ENCODE peak calls at places on chromosome 1, in five cellular contexts. One of them, this sample, is unnamed.

GRCh38 chr1:30423570-30423969 is 299.8 kb downstream of the MATN1 start:
- DNase-seq in HL-60: no peak
- DNase-seq in SK-N-SH: no peak
- DNase-seq in K562: no peak
- DNase-seq in GM12878: no peak
- DNase-seq in this sample: no peak

GRCh38 chr1:68675336-68675735 is 178.5 kb upstream of the DEPDC1 start:
- DNase-seq in HL-60: no peak
- DNase-seq in SK-N-SH: no peak
- DNase-seq in K562: no peak
- DNase-seq in GM12878: no peak
- DNase-seq in this sample: no peak

GRCh38 chr1:66383602-66384001 is 150.4 kb upstream of the SGIP1 start:
- DNase-seq in GM12878: no peak
- DNase-seq in HL-60: no peak
- DNase-seq in K562: no peak
- DNase-seq in SK-N-SH: no peak
- DNase-seq in this sample: no peak

GRCh38 chr1:52520149-52520548 is 32.7 kb downstream of the TUT4 start:
- DNase-seq in GM12878: no peak
- DNase-seq in SK-N-SH: no peak
- DNase-seq in HL-60: no peak
- DNase-seq in K562: no peak
- DNase-seq in this sample: no peak

GRCh38 chr1:1385931-1386330 is 10.9 kb upstream of the AURKAIP1 start:
- DNase-seq in K562: peak
- DNase-seq in SK-N-SH: peak
- DNase-seq in GM12878: no peak
- DNase-seq in HL-60: no peak
- DNase-seq in this sample: no peak

GRCh38 chr1:178310685-178311105 is 186.1 kb downstream of the CLEC20A start:
- DNase-seq in GM12878: peak
- DNase-seq in SK-N-SH: peak
- DNase-seq in K562: peak
- DNase-seq in HL-60: peak
- DNase-seq in this sample: peak

GRCh38 chr1:147204080-147204479 is 21.1 kb downstream of the FMO5 start:
- DNase-seq in SK-N-SH: no peak
- DNase-seq in HL-60: peak
- DNase-seq in K562: no peak
- DNase-seq in GM12878: no peak
- DNase-seq in this sample: no peak

GRCh38 chr1:209648366-209648765 is 3.9 kb downstream of the LAMB3 start:
- DNase-seq in HL-60: no peak
- DNase-seq in SK-N-SH: no peak
- DNase-seq in GM12878: no peak
- DNase-seq in K562: no peak
- DNase-seq in this sample: no peak

GRCh38 chr1:25579947-25580309 is 36.5 kb downstream of the LDLRAP1 start:
- DNase-seq in SK-N-SH: peak
- DNase-seq in GM12878: no peak
- DNase-seq in K562: no peak
- DNase-seq in HL-60: no peak
- DNase-seq in this sample: no peak

GRCh38 chr1:26913754-26914619 is at the start of gene NR0B2:
- DNase-seq in SK-N-SH: no peak
- DNase-seq in GM12878: no peak
- DNase-seq in HL-60: no peak
- DNase-seq in K562: peak
- DNase-seq in this sample: peak

GRCh38 chr1:219066631-219067349 is 106.9 kb upstream of the LYPLAL1 start:
- DNase-seq in HL-60: no peak
- DNase-seq in K562: no peak
- DNase-seq in GM12878: no peak
- DNase-seq in SK-N-SH: peak
- DNase-seq in this sample: no peak

GRCh38 chr1:20732071-20732587 is 374 bp downstream of the SH2D5 start:
- DNase-seq in SK-N-SH: peak
- DNase-seq in HL-60: no peak
- DNase-seq in GM12878: no peak
- DNase-seq in K562: no peak
- DNase-seq in this sample: peak

GRCh38 chr1:211551628-211552465 is 27.1 kb downstream of the SLC30A1 start:
- DNase-seq in HL-60: no peak
- DNase-seq in SK-N-SH: no peak
- DNase-seq in GM12878: no peak
- DNase-seq in K562: no peak
- DNase-seq in this sample: peak

GRCh38 chr1:171513743-171514142 is 28.4 kb downstream of the PRRC2C start:
- DNase-seq in K562: no peak
- DNase-seq in GM12878: no peak
- DNase-seq in SK-N-SH: no peak
- DNase-seq in HL-60: no peak
- DNase-seq in this sample: no peak

GRCh38 chr1:33575324-33575879 is 103.0 kb downstream of the ZSCAN20 start:
- DNase-seq in K562: no peak
- DNase-seq in SK-N-SH: no peak
- DNase-seq in GM12878: no peak
- DNase-seq in HL-60: no peak
- DNase-seq in this sample: no peak

GRCh38 chr1:116510361-116510760 is 60.5 kb downstream of the CD58 start:
- DNase-seq in HL-60: peak
- DNase-seq in SK-N-SH: no peak
- DNase-seq in GM12878: no peak
- DNase-seq in K562: no peak
- DNase-seq in this sample: no peak

GRCh38 chr1:173050865-173051264 is at the start of gene TNFSF18:
- DNase-seq in SK-N-SH: no peak
- DNase-seq in HL-60: no peak
- DNase-seq in K562: no peak
- DNase-seq in GM12878: no peak
- DNase-seq in this sample: no peak

GRCh38 chr1:9280015-9280860 is 12.5 kb upstream of the SPSB1 start:
- DNase-seq in HL-60: no peak
- DNase-seq in SK-N-SH: peak
- DNase-seq in GM12878: no peak
- DNase-seq in K562: peak
- DNase-seq in this sample: peak

GRCh38 chr1:20380616-20381035 is 90.0 kb downstream of the VWA5B1 start:
- DNase-seq in HL-60: no peak
- DNase-seq in SK-N-SH: no peak
- DNase-seq in K562: no peak
- DNase-seq in GM12878: no peak
- DNase-seq in this sample: no peak

GRCh38 chr1:97925161-97925560 is 4.3 kb upstream of the DPYD start:
- DNase-seq in GM12878: no peak
- DNase-seq in SK-N-SH: no peak
- DNase-seq in K562: no peak
- DNase-seq in HL-60: no peak
- DNase-seq in this sample: no peak

GRCh38 chr1:221717491-221717865 is 24.4 kb downstream of the DUSP10 start:
- DNase-seq in K562: no peak
- DNase-seq in GM12878: no peak
- DNase-seq in HL-60: no peak
- DNase-seq in SK-N-SH: no peak
- DNase-seq in this sample: peak

GRCh38 chr1:31238612-31238985 is 1.1 kb downstream of the NKAIN1 start:
- DNase-seq in K562: no peak
- DNase-seq in GM12878: no peak
- DNase-seq in SK-N-SH: peak
- DNase-seq in HL-60: no peak
- DNase-seq in this sample: no peak

GRCh38 chr1:6180215-6180577 is at the start of gene CHD5:
- DNase-seq in HL-60: no peak
- DNase-seq in SK-N-SH: peak
- DNase-seq in K562: no peak
- DNase-seq in GM12878: no peak
- DNase-seq in this sample: no peak

GRCh38 chr1:93177991-93178390 is 2.2 kb downstream of the TMED5 start:
- DNase-seq in HL-60: no peak
- DNase-seq in K562: peak
- DNase-seq in SK-N-SH: no peak
- DNase-seq in GM12878: no peak
- DNase-seq in this sample: no peak

DNA sequence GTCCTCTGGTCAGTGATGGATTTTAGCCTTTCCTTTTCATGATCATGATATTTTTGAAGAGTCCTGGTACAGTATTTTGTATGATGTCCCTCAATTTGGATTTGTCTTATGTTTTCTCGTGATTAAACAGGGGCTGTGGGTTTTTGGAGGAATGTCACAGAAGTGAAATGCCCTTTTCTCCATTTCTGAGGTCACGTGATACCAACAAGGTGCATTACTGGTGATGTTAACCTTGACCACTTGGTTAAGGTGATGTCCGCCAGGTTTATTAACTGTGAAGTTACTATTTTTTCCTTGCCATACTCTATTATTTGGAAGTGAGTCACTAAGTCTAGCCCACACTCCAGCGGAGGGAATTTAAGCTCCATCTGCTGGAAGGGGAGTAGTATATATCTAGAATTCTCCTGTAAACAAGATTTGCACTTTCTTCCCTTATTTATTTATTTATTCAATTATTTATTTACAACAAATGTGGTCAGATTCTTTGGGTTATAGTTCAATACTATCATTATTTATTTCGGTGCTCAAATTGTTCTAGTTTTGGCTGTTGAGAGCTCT is 123.4 kb downstream of the HIVEP3 start:
- DNase-seq in K562: no peak
- DNase-seq in HL-60: no peak
- DNase-seq in GM12878: no peak
- DNase-seq in SK-N-SH: no peak
- DNase-seq in this sample: no peak
- TF ChIP-seq GABPA in K562: no peak
- TF ChIP-seq GABPA in HL-60: no peak
- TF ChIP-seq GABPA in GM12878: no peak
- TF ChIP-seq GABPA in SK-N-SH: no peak
- TF ChIP-seq GABPA in this sample: no peak

DNA sequence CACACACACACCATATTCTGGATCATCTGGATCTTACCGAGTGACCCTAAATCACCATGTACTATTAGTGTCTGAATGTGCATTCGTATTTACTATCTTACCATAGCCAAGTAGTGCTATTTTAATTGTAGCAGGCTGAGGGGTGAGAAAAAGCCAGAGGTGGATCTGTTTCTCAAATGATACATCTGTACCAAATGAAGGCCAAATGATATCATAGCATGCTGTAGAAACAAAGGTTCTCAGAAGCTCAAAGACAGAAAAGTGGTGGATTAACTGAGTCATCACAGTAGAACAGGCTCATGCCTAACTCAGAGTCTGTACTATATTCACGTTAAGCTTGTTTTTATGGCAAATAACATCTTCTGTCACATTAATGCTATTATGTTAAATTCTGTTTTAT is 129.1 kb downstream of the NME7 start:
- DNase-seq in SK-N-SH: no peak
- DNase-seq in HL-60: no peak
- DNase-seq in K562: no peak
- DNase-seq in GM12878: no peak
- DNase-seq in this sample: no peak
- TF ChIP-seq GABPA in SK-N-SH: no peak
- TF ChIP-seq GABPA in HL-60: no peak
- TF ChIP-seq GABPA in K562: no peak
- TF ChIP-seq GABPA in GM12878: no peak
- TF ChIP-seq GABPA in this sample: no peak

DNA sequence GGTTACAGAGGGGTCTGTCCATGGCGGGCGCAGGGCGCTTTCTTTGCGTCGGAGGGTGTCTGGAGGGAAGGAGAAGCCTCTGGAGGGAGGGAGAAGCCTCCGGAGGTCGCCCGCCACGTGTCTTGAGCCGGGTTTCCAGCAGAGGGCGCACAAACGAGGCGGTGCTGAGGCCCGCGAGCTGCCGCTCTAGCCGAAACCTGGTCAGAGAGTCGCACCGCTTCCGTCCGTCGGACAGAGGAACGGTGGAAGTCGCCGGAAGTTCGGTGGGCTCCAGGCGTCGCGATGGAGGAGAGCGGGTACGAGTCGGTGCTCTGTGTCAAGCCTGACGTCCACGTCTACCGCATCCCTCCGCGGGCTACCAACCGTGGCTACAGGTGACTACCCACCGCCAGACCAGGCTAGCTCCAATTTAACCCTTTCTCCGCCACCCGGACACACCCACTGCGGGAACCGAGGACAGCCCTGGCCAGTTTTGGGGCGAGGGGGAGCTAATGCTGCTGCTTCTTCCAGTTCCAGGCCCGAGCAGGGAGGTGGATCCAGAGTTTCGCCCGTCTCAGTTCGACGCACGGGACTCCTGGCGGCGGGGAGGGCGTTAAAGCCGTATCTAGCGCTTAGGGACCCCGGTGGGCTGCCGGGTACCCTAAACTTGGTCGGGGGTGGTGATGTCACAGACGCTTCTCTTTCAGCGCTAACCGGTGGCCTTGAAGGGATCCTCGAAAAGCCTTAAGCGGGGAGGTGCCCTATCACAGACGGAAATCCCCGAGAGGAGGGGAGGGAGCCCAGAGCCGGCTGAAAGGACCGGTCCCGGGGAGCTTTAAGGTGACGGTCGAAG is at the start of gene NECAP2:
- DNase-seq in HL-60: peak
- DNase-seq in SK-N-SH: peak
- DNase-seq in K562: peak
- DNase-seq in GM12878: peak
- DNase-seq in this sample: peak
- TF ChIP-seq GABPA in HL-60: peak
- TF ChIP-seq GABPA in SK-N-SH: peak
- TF ChIP-seq GABPA in K562: peak
- TF ChIP-seq GABPA in GM12878: peak
- TF ChIP-seq GABPA in this sample: peak

GRCh38 chr1:17562375-17562774 is 22.9 kb downstream of the ARHGEF10L start:
- DNase-seq in SK-N-SH: no peak
- DNase-seq in HL-60: no peak
- DNase-seq in GM12878: no peak
- DNase-seq in K562: no peak
- DNase-seq in this sample: no peak

GRCh38 chr1:17559618-17560419 is 20.3 kb downstream of the ARHGEF10L start:
- DNase-seq in GM12878: no peak
- DNase-seq in K562: no peak
- DNase-seq in HL-60: no peak
- DNase-seq in SK-N-SH: no peak
- DNase-seq in this sample: no peak

GRCh38 chr1:17563494-17564281 is 24.2 kb downstream of the ARHGEF10L start:
- DNase-seq in SK-N-SH: no peak
- DNase-seq in HL-60: no peak
- DNase-seq in K562: no peak
- DNase-seq in GM12878: no peak
- DNase-seq in this sample: no peak

GRCh38 chr1:17561252-17561558 is 21.7 kb downstream of the ARHGEF10L start:
- DNase-seq in GM12878: no peak
- DNase-seq in SK-N-SH: no peak
- DNase-seq in HL-60: no peak
- DNase-seq in K562: no peak
- DNase-seq in this sample: no peak

DNA sequence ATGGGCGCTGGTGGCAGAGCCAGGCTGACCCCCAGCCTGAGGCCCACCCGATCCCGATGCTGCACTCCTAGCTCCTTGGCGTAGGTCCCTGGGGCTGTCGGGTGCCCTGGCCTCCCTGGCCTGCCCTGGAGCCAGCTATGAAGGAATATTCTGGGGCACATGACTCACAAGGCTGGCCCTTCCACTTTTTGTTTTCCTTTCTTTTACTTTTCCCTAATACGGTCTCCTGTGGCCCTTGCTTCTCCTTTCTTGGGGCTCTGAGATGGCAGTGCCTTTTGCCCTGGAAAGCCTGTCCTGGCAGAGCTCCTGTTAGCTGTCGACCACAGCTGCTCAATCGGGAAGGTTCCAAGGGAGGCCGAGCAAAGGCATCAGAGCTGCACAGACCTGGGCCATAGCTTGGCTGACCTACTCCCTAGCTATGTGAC is 22.1 kb downstream of the ARHGEF10L start:
- DNase-seq in GM12878: no peak
- DNase-seq in SK-N-SH: no peak
- DNase-seq in HL-60: no peak
- DNase-seq in K562: no peak
- DNase-seq in this sample: no peak
- TF ChIP-seq GABPA in GM12878: no peak
- TF ChIP-seq GABPA in SK-N-SH: no peak
- TF ChIP-seq GABPA in HL-60: no peak
- TF ChIP-seq GABPA in K562: no peak
- TF ChIP-seq GABPA in this sample: no peak

This sample was measured in HepG2.